ENCODE peak calls at places on chromosomes 2 and 18, in five cellular contexts. R is esophagus muscularis mucosa, T is RCC 7860, H is AG08396, Z is fibroblast of pulmonary artery. P is an unnamed sample.

GRCh38 chr2:8304821-8305766 is 376.8 kb upstream of the ID2 start:
- DNase-seq in R (no peak), T (no peak), H (no peak), Z (no peak), P (no peak)

GRCh38 chr2:146734042-146734715 is 1110.7 kb upstream of the ACVR2A start:
- DNase-seq in R (no peak), T (no peak), H (peak; percentile 10), Z (peak; percentile 87), P (peak; percentile 47)

GRCh38 chr2:10039658-10040410 is 3.5 kb upstream of the KLF11 start:
- DNase-seq in R (no peak), T (no peak), H (no peak), Z (no peak), P (no peak)

GRCh38 chr2:240933966-240934700 is 28.0 kb downstream of the CROCC2 start:
- DNase-seq in R (no peak), T (no peak), H (no peak), Z (no peak), P (no peak)

GRCh38 chr2:133829686-133830085 is 261.4 kb upstream of the NCKAP5 start:
- DNase-seq in R (peak; percentile 42), T (no peak), H (no peak), Z (no peak), P (no peak)

GRCh38 chr18:46297621-46298020 is 193.4 kb downstream of the HAUS1 start:
- DNase-seq in R (no peak), T (no peak), H (no peak), Z (no peak), P (peak; percentile 12)

GRCh38 chr2:133532919-133533318 is 35.3 kb downstream of the NCKAP5 start:
- DNase-seq in R (no peak), T (peak; percentile 18), H (peak; percentile 12), Z (peak; percentile 6), P (no peak)

GRCh38 chr2:71526131-71526530 is 72.8 kb downstream of the DYSF start:
- DNase-seq in R (no peak), T (no peak), H (no peak), Z (no peak), P (no peak)

GRCh38 chr2:235626658-235627057 is 132.8 kb downstream of the AGAP1 start:
- DNase-seq in R (no peak), T (no peak), H (no peak), Z (no peak), P (no peak)

GRCh38 chr2:61978522-61978921 is 73.0 kb downstream of the COMMD1 start:
- DNase-seq in R (no peak), T (no peak), H (no peak), Z (peak; percentile 8), P (no peak)

GRCh38 chr2:232522014-232522854 is 2.0 kb downstream of the PRSS56 start:
- DNase-seq in R (no peak), T (no peak), H (peak; percentile 91), Z (peak; percentile 23), P (no peak)

GRCh38 chr2:238573065-238573778 is 146.5 kb downstream of the ASB1 start:
- DNase-seq in R (no peak), T (no peak), H (no peak), Z (no peak), P (no peak)

GRCh38 chr18:45708831-45709230 is 15.2 kb upstream of the SLC14A1 start:
- DNase-seq in R (no peak), T (no peak), H (no peak), Z (no peak), P (no peak)

GRCh38 chr2:24825883-24826800 is 32.9 kb downstream of the CENPO start:
- DNase-seq in R (no peak), T (no peak), H (no peak), Z (peak; percentile 48), P (no peak)

GRCh38 chr2:206353685-206354084 is 79.2 kb downstream of the ZDBF2 start:
- DNase-seq in R (no peak), T (no peak), H (no peak), Z (no peak), P (no peak)

GRCh38 chr2:38030590-38031326 is 45.2 kb downstream of the CYP1B1 start:
- DNase-seq in R (no peak), T (no peak), H (no peak), Z (peak; percentile 17), P (no peak)

GRCh38 chr2:177464549-177464948 is 72.0 kb downstream of the AGPS start:
- DNase-seq in R (no peak), T (no peak), H (no peak), Z (no peak), P (peak; percentile 45)

GRCh38 chr18:44680271-44681038 is at the start of gene SETBP1:
- DNase-seq in R (peak; percentile 95), T (no peak), H (peak; percentile 55), Z (peak; percentile 40), P (no peak)

GRCh38 chr2:83826601-83827000 is 632.5 kb downstream of the SUCLG1 start:
- DNase-seq in R (no peak), T (no peak), H (no peak), Z (no peak), P (no peak)

GRCh38 chr2:63052411-63053234 is 2.0 kb downstream of the OTX1 start:
- DNase-seq in R (peak; percentile 90), T (no peak), H (no peak), Z (no peak), P (no peak)

GRCh38 chr2:36515538-36515937 is 82.4 kb downstream of the FEZ2 start:
- DNase-seq in R (no peak), T (no peak), H (no peak), Z (no peak), P (no peak)

GRCh38 chr2:160092445-160092844 is 30.0 kb upstream of the PLA2R1 start:
- DNase-seq in R (no peak), T (no peak), H (no peak), Z (no peak), P (no peak)

GRCh38 chr2:106961328-106961727 is 75.4 kb upstream of the ST6GAL2 start:
- DNase-seq in R (no peak), T (no peak), H (no peak), Z (no peak), P (no peak)

GRCh38 chr2:233124449-233125080 is 64.4 kb downstream of the INPP5D start:
- DNase-seq in R (no peak), T (no peak), H (no peak), Z (no peak), P (no peak)

GRCh38 chr2:113896791-113897190 is 6.9 kb downstream of the ACTR3 start:
- DNase-seq in R (no peak), T (no peak), H (no peak), Z (peak; percentile 46), P (no peak)

GRCh38 chr18:55779711-55780590 is 192.0 kb upstream of the TCF4 start:
- DNase-seq in R (no peak), T (no peak), H (peak; percentile 77), Z (peak; percentile 54), P (no peak)

GRCh38 chr2:218168016-218168415 is 1.3 kb upstream of the CXCR1 start:
- DNase-seq in R (no peak), T (peak; percentile 2), H (no peak), Z (no peak), P (no peak)

GRCh38 chr2:69549421-69549820 is 94.1 kb downstream of the AAK1 start:
- DNase-seq in R (no peak), T (no peak), H (no peak), Z (peak; percentile 64), P (peak; percentile 40)

GRCh38 chr2:217228732-217229131 is 368.9 kb upstream of the TNP1 start:
- DNase-seq in R (no peak), T (no peak), H (no peak), Z (no peak), P (no peak)

GRCh38 chr18:60892441-60892840 is 440.8 kb upstream of the CDH20 start:
- DNase-seq in R (no peak), T (no peak), H (no peak), Z (peak; percentile 47), P (no peak)

GRCh38 chr2:191620144-191620543 is 57.8 kb upstream of the NABP1 start:
- DNase-seq in R (no peak), T (peak; percentile 39), H (peak; percentile 14), Z (peak; percentile 42), P (no peak)

GRCh38 chr18:26888259-26888658 is 22.8 kb upstream of the AQP4 start:
- DNase-seq in R (no peak), T (no peak), H (no peak), Z (no peak), P (no peak)

GRCh38 chr2:127187831-127188230 is 32.3 kb downstream of the CYP27C1 start:
- DNase-seq in R (no peak), T (no peak), H (no peak), Z (no peak), P (no peak)

GRCh38 chr2:109193807-109194702 is 65.0 kb downstream of the SH3RF3 start:
- DNase-seq in R (no peak), T (no peak), H (no peak), Z (no peak), P (no peak)

GRCh38 chr18:77207540-77207939 is 42.1 kb upstream of the GALR1 start:
- DNase-seq in R (no peak), T (peak; percentile 65), H (peak; percentile 79), Z (peak; percentile 82), P (peak; percentile 76)

GRCh38 chr18:60555629-60556028 is 183.1 kb upstream of the MC4R start:
- DNase-seq in R (no peak), T (no peak), H (no peak), Z (no peak), P (no peak)

GRCh38 chr2:167265004-167265403 is 376.7 kb downstream of the XIRP2 start:
- DNase-seq in R (no peak), T (no peak), H (no peak), Z (no peak), P (no peak)

GRCh38 chr2:202950592-202950991 is 38.5 kb downstream of the CARF start:
- DNase-seq in R (no peak), T (no peak), H (no peak), Z (peak; percentile 33), P (no peak)

GRCh38 chr2:132790232-132790755 is 120.3 kb upstream of the LYPD1 start:
- DNase-seq in R (no peak), T (no peak), H (no peak), Z (no peak), P (no peak)